ENCODE peak calls at places on chromosomes 12 and 14, in nine cellular contexts. One of them, this sample, is unnamed.

GRCh38 chr14:52913271-52913670 is 37.6 kb downstream of the FERMT2 start:
- DNase-seq in activated gamma-delta T cell treated with Interleukin-2 at 50 U/mL for 16 hours: no peak
- DNase-seq in HuH-7.5: no peak
- DNase-seq in activated CD8-positive, alpha-beta T cell treated with anti-CD3 and anti-CD28 coated beads, Interleukin-2, amount 10 ng/mL, durations not matched to agents 7 days and 5 days: no peak
- DNase-seq in DMS79 treated with DMSO at 0.1 percent for 48 hours: no peak
- DNase-seq in stimulated activated CD8-positive, alpha-beta memory T cell treated with anti-CD3 and anti-CD28 coated beads, Interleukin-15, amount 100 ng/mL, for 24 hours: no peak
- DNase-seq in mammary epithelial cell: no peak
- DNase-seq in HT1080: no peak
- DNase-seq in AG09309: no peak
- DNase-seq in this sample: peak

GRCh38 chr12:112107728-112108447 is 695 bp downstream of the NAA25 start:
- DNase-seq in activated gamma-delta T cell treated with Interleukin-2 at 50 U/mL for 16 hours: no peak
- DNase-seq in HuH-7.5: no peak
- DNase-seq in activated CD8-positive, alpha-beta T cell treated with anti-CD3 and anti-CD28 coated beads, Interleukin-2, amount 10 ng/mL, durations not matched to agents 7 days and 5 days: peak
- DNase-seq in DMS79 treated with DMSO at 0.1 percent for 48 hours: no peak
- DNase-seq in stimulated activated CD8-positive, alpha-beta memory T cell treated with anti-CD3 and anti-CD28 coated beads, Interleukin-15, amount 100 ng/mL, for 24 hours: no peak
- DNase-seq in mammary epithelial cell: no peak
- DNase-seq in HT1080: peak
- DNase-seq in AG09309: no peak
- DNase-seq in this sample: peak

GRCh38 chr12:10075451-10075850 is 23.3 kb downstream of the CLEC1A start:
- DNase-seq in activated gamma-delta T cell treated with Interleukin-2 at 50 U/mL for 16 hours: no peak
- DNase-seq in HuH-7.5: no peak
- DNase-seq in activated CD8-positive, alpha-beta T cell treated with anti-CD3 and anti-CD28 coated beads, Interleukin-2, amount 10 ng/mL, durations not matched to agents 7 days and 5 days: no peak
- DNase-seq in DMS79 treated with DMSO at 0.1 percent for 48 hours: no peak
- DNase-seq in stimulated activated CD8-positive, alpha-beta memory T cell treated with anti-CD3 and anti-CD28 coated beads, Interleukin-15, amount 100 ng/mL, for 24 hours: no peak
- DNase-seq in mammary epithelial cell: no peak
- DNase-seq in HT1080: no peak
- DNase-seq in AG09309: no peak
- DNase-seq in this sample: no peak

GRCh38 chr14:54329082-54329695 is 67.6 kb upstream of the CDKN3 start:
- DNase-seq in activated gamma-delta T cell treated with Interleukin-2 at 50 U/mL for 16 hours: no peak
- DNase-seq in HuH-7.5: peak
- DNase-seq in activated CD8-positive, alpha-beta T cell treated with anti-CD3 and anti-CD28 coated beads, Interleukin-2, amount 10 ng/mL, durations not matched to agents 7 days and 5 days: peak
- DNase-seq in DMS79 treated with DMSO at 0.1 percent for 48 hours: no peak
- DNase-seq in stimulated activated CD8-positive, alpha-beta memory T cell treated with anti-CD3 and anti-CD28 coated beads, Interleukin-15, amount 100 ng/mL, for 24 hours: no peak
- DNase-seq in mammary epithelial cell: peak
- DNase-seq in HT1080: peak
- DNase-seq in AG09309: peak
- DNase-seq in this sample: peak

GRCh38 chr14:56297449-56297848 is 179.2 kb downstream of the PELI2 start:
- DNase-seq in activated gamma-delta T cell treated with Interleukin-2 at 50 U/mL for 16 hours: no peak
- DNase-seq in HuH-7.5: no peak
- DNase-seq in activated CD8-positive, alpha-beta T cell treated with anti-CD3 and anti-CD28 coated beads, Interleukin-2, amount 10 ng/mL, durations not matched to agents 7 days and 5 days: no peak
- DNase-seq in DMS79 treated with DMSO at 0.1 percent for 48 hours: no peak
- DNase-seq in stimulated activated CD8-positive, alpha-beta memory T cell treated with anti-CD3 and anti-CD28 coated beads, Interleukin-15, amount 100 ng/mL, for 24 hours: no peak
- DNase-seq in mammary epithelial cell: no peak
- DNase-seq in HT1080: no peak
- DNase-seq in AG09309: no peak
- DNase-seq in this sample: no peak

GRCh38 chr14:33567736-33568124 is 383.1 kb downstream of the EGLN3 start:
- DNase-seq in activated gamma-delta T cell treated with Interleukin-2 at 50 U/mL for 16 hours: no peak
- DNase-seq in HuH-7.5: no peak
- DNase-seq in activated CD8-positive, alpha-beta T cell treated with anti-CD3 and anti-CD28 coated beads, Interleukin-2, amount 10 ng/mL, durations not matched to agents 7 days and 5 days: no peak
- DNase-seq in DMS79 treated with DMSO at 0.1 percent for 48 hours: no peak
- DNase-seq in stimulated activated CD8-positive, alpha-beta memory T cell treated with anti-CD3 and anti-CD28 coated beads, Interleukin-15, amount 100 ng/mL, for 24 hours: no peak
- DNase-seq in mammary epithelial cell: no peak
- DNase-seq in HT1080: no peak
- DNase-seq in AG09309: no peak
- DNase-seq in this sample: peak

GRCh38 chr12:115840159-115840558 is 437.3 kb downstream of the MED13L start:
- DNase-seq in activated gamma-delta T cell treated with Interleukin-2 at 50 U/mL for 16 hours: no peak
- DNase-seq in HuH-7.5: peak
- DNase-seq in activated CD8-positive, alpha-beta T cell treated with anti-CD3 and anti-CD28 coated beads, Interleukin-2, amount 10 ng/mL, durations not matched to agents 7 days and 5 days: no peak
- DNase-seq in DMS79 treated with DMSO at 0.1 percent for 48 hours: no peak
- DNase-seq in stimulated activated CD8-positive, alpha-beta memory T cell treated with anti-CD3 and anti-CD28 coated beads, Interleukin-15, amount 100 ng/mL, for 24 hours: no peak
- DNase-seq in mammary epithelial cell: no peak
- DNase-seq in HT1080: peak
- DNase-seq in AG09309: no peak
- DNase-seq in this sample: no peak

GRCh38 chr12:79300199-79300568 is 390.6 kb downstream of the PAWR start:
- DNase-seq in activated gamma-delta T cell treated with Interleukin-2 at 50 U/mL for 16 hours: no peak
- DNase-seq in HuH-7.5: peak
- DNase-seq in activated CD8-positive, alpha-beta T cell treated with anti-CD3 and anti-CD28 coated beads, Interleukin-2, amount 10 ng/mL, durations not matched to agents 7 days and 5 days: no peak
- DNase-seq in DMS79 treated with DMSO at 0.1 percent for 48 hours: no peak
- DNase-seq in stimulated activated CD8-positive, alpha-beta memory T cell treated with anti-CD3 and anti-CD28 coated beads, Interleukin-15, amount 100 ng/mL, for 24 hours: no peak
- DNase-seq in mammary epithelial cell: no peak
- DNase-seq in HT1080: no peak
- DNase-seq in AG09309: no peak
- DNase-seq in this sample: peak

GRCh38 chr12:75208851-75209781 is 523 bp downstream of the KCNC2 start:
- DNase-seq in activated gamma-delta T cell treated with Interleukin-2 at 50 U/mL for 16 hours: no peak
- DNase-seq in HuH-7.5: peak
- DNase-seq in activated CD8-positive, alpha-beta T cell treated with anti-CD3 and anti-CD28 coated beads, Interleukin-2, amount 10 ng/mL, durations not matched to agents 7 days and 5 days: peak
- DNase-seq in DMS79 treated with DMSO at 0.1 percent for 48 hours: peak
- DNase-seq in stimulated activated CD8-positive, alpha-beta memory T cell treated with anti-CD3 and anti-CD28 coated beads, Interleukin-15, amount 100 ng/mL, for 24 hours: no peak
- DNase-seq in mammary epithelial cell: peak
- DNase-seq in HT1080: peak
- DNase-seq in AG09309: no peak
- DNase-seq in this sample: peak

GRCh38 chr12:94644622-94645021 is 5.7 kb downstream of the TMCC3 start:
- DNase-seq in activated gamma-delta T cell treated with Interleukin-2 at 50 U/mL for 16 hours: no peak
- DNase-seq in HuH-7.5: no peak
- DNase-seq in activated CD8-positive, alpha-beta T cell treated with anti-CD3 and anti-CD28 coated beads, Interleukin-2, amount 10 ng/mL, durations not matched to agents 7 days and 5 days: no peak
- DNase-seq in DMS79 treated with DMSO at 0.1 percent for 48 hours: peak
- DNase-seq in stimulated activated CD8-positive, alpha-beta memory T cell treated with anti-CD3 and anti-CD28 coated beads, Interleukin-15, amount 100 ng/mL, for 24 hours: no peak
- DNase-seq in mammary epithelial cell: peak
- DNase-seq in HT1080: peak
- DNase-seq in AG09309: peak
- DNase-seq in this sample: peak

GRCh38 chr12:6285532-6286306 is 24.8 kb upstream of the PLEKHG6 start:
- DNase-seq in activated gamma-delta T cell treated with Interleukin-2 at 50 U/mL for 16 hours: no peak
- DNase-seq in HuH-7.5: no peak
- DNase-seq in activated CD8-positive, alpha-beta T cell treated with anti-CD3 and anti-CD28 coated beads, Interleukin-2, amount 10 ng/mL, durations not matched to agents 7 days and 5 days: no peak
- DNase-seq in DMS79 treated with DMSO at 0.1 percent for 48 hours: no peak
- DNase-seq in stimulated activated CD8-positive, alpha-beta memory T cell treated with anti-CD3 and anti-CD28 coated beads, Interleukin-15, amount 100 ng/mL, for 24 hours: no peak
- DNase-seq in mammary epithelial cell: peak
- DNase-seq in HT1080: no peak
- DNase-seq in AG09309: no peak
- DNase-seq in this sample: peak

GRCh38 chr14:58605465-58605864 is 32.3 kb upstream of the DACT1 start:
- DNase-seq in activated gamma-delta T cell treated with Interleukin-2 at 50 U/mL for 16 hours: no peak
- DNase-seq in HuH-7.5: no peak
- DNase-seq in activated CD8-positive, alpha-beta T cell treated with anti-CD3 and anti-CD28 coated beads, Interleukin-2, amount 10 ng/mL, durations not matched to agents 7 days and 5 days: no peak
- DNase-seq in DMS79 treated with DMSO at 0.1 percent for 48 hours: no peak
- DNase-seq in stimulated activated CD8-positive, alpha-beta memory T cell treated with anti-CD3 and anti-CD28 coated beads, Interleukin-15, amount 100 ng/mL, for 24 hours: no peak
- DNase-seq in mammary epithelial cell: no peak
- DNase-seq in HT1080: no peak
- DNase-seq in AG09309: no peak
- DNase-seq in this sample: no peak

GRCh38 chr12:131525795-131526508 is 184.9 kb upstream of the SFSWAP start:
- DNase-seq in activated gamma-delta T cell treated with Interleukin-2 at 50 U/mL for 16 hours: no peak
- DNase-seq in HuH-7.5: no peak
- DNase-seq in activated CD8-positive, alpha-beta T cell treated with anti-CD3 and anti-CD28 coated beads, Interleukin-2, amount 10 ng/mL, durations not matched to agents 7 days and 5 days: no peak
- DNase-seq in DMS79 treated with DMSO at 0.1 percent for 48 hours: no peak
- DNase-seq in stimulated activated CD8-positive, alpha-beta memory T cell treated with anti-CD3 and anti-CD28 coated beads, Interleukin-15, amount 100 ng/mL, for 24 hours: no peak
- DNase-seq in mammary epithelial cell: no peak
- DNase-seq in HT1080: no peak
- DNase-seq in AG09309: no peak
- DNase-seq in this sample: no peak

GRCh38 chr14:104140463-104141331 is 2.3 kb downstream of the KIF26A start:
- DNase-seq in activated gamma-delta T cell treated with Interleukin-2 at 50 U/mL for 16 hours: no peak
- DNase-seq in HuH-7.5: no peak
- DNase-seq in activated CD8-positive, alpha-beta T cell treated with anti-CD3 and anti-CD28 coated beads, Interleukin-2, amount 10 ng/mL, durations not matched to agents 7 days and 5 days: no peak
- DNase-seq in DMS79 treated with DMSO at 0.1 percent for 48 hours: no peak
- DNase-seq in stimulated activated CD8-positive, alpha-beta memory T cell treated with anti-CD3 and anti-CD28 coated beads, Interleukin-15, amount 100 ng/mL, for 24 hours: no peak
- DNase-seq in mammary epithelial cell: no peak
- DNase-seq in HT1080: no peak
- DNase-seq in AG09309: no peak
- DNase-seq in this sample: no peak

GRCh38 chr12:6041891-6042290 is 82.6 kb downstream of the VWF start:
- DNase-seq in activated gamma-delta T cell treated with Interleukin-2 at 50 U/mL for 16 hours: no peak
- DNase-seq in HuH-7.5: no peak
- DNase-seq in activated CD8-positive, alpha-beta T cell treated with anti-CD3 and anti-CD28 coated beads, Interleukin-2, amount 10 ng/mL, durations not matched to agents 7 days and 5 days: no peak
- DNase-seq in DMS79 treated with DMSO at 0.1 percent for 48 hours: no peak
- DNase-seq in stimulated activated CD8-positive, alpha-beta memory T cell treated with anti-CD3 and anti-CD28 coated beads, Interleukin-15, amount 100 ng/mL, for 24 hours: no peak
- DNase-seq in mammary epithelial cell: no peak
- DNase-seq in HT1080: no peak
- DNase-seq in AG09309: no peak
- DNase-seq in this sample: no peak

GRCh38 chr14:55546212-55546874 is 33.7 kb upstream of the KTN1 start:
- DNase-seq in activated gamma-delta T cell treated with Interleukin-2 at 50 U/mL for 16 hours: no peak
- DNase-seq in HuH-7.5: no peak
- DNase-seq in activated CD8-positive, alpha-beta T cell treated with anti-CD3 and anti-CD28 coated beads, Interleukin-2, amount 10 ng/mL, durations not matched to agents 7 days and 5 days: no peak
- DNase-seq in DMS79 treated with DMSO at 0.1 percent for 48 hours: no peak
- DNase-seq in stimulated activated CD8-positive, alpha-beta memory T cell treated with anti-CD3 and anti-CD28 coated beads, Interleukin-15, amount 100 ng/mL, for 24 hours: no peak
- DNase-seq in mammary epithelial cell: no peak
- DNase-seq in HT1080: no peak
- DNase-seq in AG09309: no peak
- DNase-seq in this sample: no peak

GRCh38 chr12:3313655-3314305 is 177.2 kb upstream of the PRMT8 start:
- DNase-seq in activated gamma-delta T cell treated with Interleukin-2 at 50 U/mL for 16 hours: no peak
- DNase-seq in HuH-7.5: peak
- DNase-seq in activated CD8-positive, alpha-beta T cell treated with anti-CD3 and anti-CD28 coated beads, Interleukin-2, amount 10 ng/mL, durations not matched to agents 7 days and 5 days: peak
- DNase-seq in DMS79 treated with DMSO at 0.1 percent for 48 hours: peak
- DNase-seq in stimulated activated CD8-positive, alpha-beta memory T cell treated with anti-CD3 and anti-CD28 coated beads, Interleukin-15, amount 100 ng/mL, for 24 hours: no peak
- DNase-seq in mammary epithelial cell: no peak
- DNase-seq in HT1080: no peak
- DNase-seq in AG09309: no peak
- DNase-seq in this sample: peak

GRCh38 chr14:89393346-89393745 is 23.7 kb downstream of the FOXN3 start:
- DNase-seq in activated gamma-delta T cell treated with Interleukin-2 at 50 U/mL for 16 hours: no peak
- DNase-seq in HuH-7.5: no peak
- DNase-seq in activated CD8-positive, alpha-beta T cell treated with anti-CD3 and anti-CD28 coated beads, Interleukin-2, amount 10 ng/mL, durations not matched to agents 7 days and 5 days: no peak
- DNase-seq in DMS79 treated with DMSO at 0.1 percent for 48 hours: no peak
- DNase-seq in stimulated activated CD8-positive, alpha-beta memory T cell treated with anti-CD3 and anti-CD28 coated beads, Interleukin-15, amount 100 ng/mL, for 24 hours: no peak
- DNase-seq in mammary epithelial cell: no peak
- DNase-seq in HT1080: no peak
- DNase-seq in AG09309: no peak
- DNase-seq in this sample: no peak

GRCh38 chr12:105474672-105475071 is 144.2 kb downstream of the C12orf75 start:
- DNase-seq in activated gamma-delta T cell treated with Interleukin-2 at 50 U/mL for 16 hours: no peak
- DNase-seq in HuH-7.5: no peak
- DNase-seq in activated CD8-positive, alpha-beta T cell treated with anti-CD3 and anti-CD28 coated beads, Interleukin-2, amount 10 ng/mL, durations not matched to agents 7 days and 5 days: no peak
- DNase-seq in DMS79 treated with DMSO at 0.1 percent for 48 hours: no peak
- DNase-seq in stimulated activated CD8-positive, alpha-beta memory T cell treated with anti-CD3 and anti-CD28 coated beads, Interleukin-15, amount 100 ng/mL, for 24 hours: no peak
- DNase-seq in mammary epithelial cell: peak
- DNase-seq in HT1080: peak
- DNase-seq in AG09309: no peak
- DNase-seq in this sample: peak

GRCh38 chr14:102140027-102140749 is 491 bp downstream of the WDR20 start:
- DNase-seq in activated gamma-delta T cell treated with Interleukin-2 at 50 U/mL for 16 hours: peak
- DNase-seq in HuH-7.5: peak
- DNase-seq in activated CD8-positive, alpha-beta T cell treated with anti-CD3 and anti-CD28 coated beads, Interleukin-2, amount 10 ng/mL, durations not matched to agents 7 days and 5 days: peak
- DNase-seq in DMS79 treated with DMSO at 0.1 percent for 48 hours: peak
- DNase-seq in stimulated activated CD8-positive, alpha-beta memory T cell treated with anti-CD3 and anti-CD28 coated beads, Interleukin-15, amount 100 ng/mL, for 24 hours: peak
- DNase-seq in mammary epithelial cell: peak
- DNase-seq in HT1080: peak
- DNase-seq in AG09309: no peak
- DNase-seq in this sample: peak

GRCh38 chr12:49911213-49911605 is 7.5 kb upstream of the FAIM2 start:
- DNase-seq in activated gamma-delta T cell treated with Interleukin-2 at 50 U/mL for 16 hours: no peak
- DNase-seq in HuH-7.5: no peak
- DNase-seq in activated CD8-positive, alpha-beta T cell treated with anti-CD3 and anti-CD28 coated beads, Interleukin-2, amount 10 ng/mL, durations not matched to agents 7 days and 5 days: no peak
- DNase-seq in DMS79 treated with DMSO at 0.1 percent for 48 hours: no peak
- DNase-seq in stimulated activated CD8-positive, alpha-beta memory T cell treated with anti-CD3 and anti-CD28 coated beads, Interleukin-15, amount 100 ng/mL, for 24 hours: no peak
- DNase-seq in mammary epithelial cell: no peak
- DNase-seq in HT1080: no peak
- DNase-seq in AG09309: no peak
- DNase-seq in this sample: no peak

GRCh38 chr12:28782812-28783211 is 366.3 kb upstream of the FAR2 start:
- DNase-seq in activated gamma-delta T cell treated with Interleukin-2 at 50 U/mL for 16 hours: no peak
- DNase-seq in HuH-7.5: no peak
- DNase-seq in activated CD8-positive, alpha-beta T cell treated with anti-CD3 and anti-CD28 coated beads, Interleukin-2, amount 10 ng/mL, durations not matched to agents 7 days and 5 days: no peak
- DNase-seq in DMS79 treated with DMSO at 0.1 percent for 48 hours: no peak
- DNase-seq in stimulated activated CD8-positive, alpha-beta memory T cell treated with anti-CD3 and anti-CD28 coated beads, Interleukin-15, amount 100 ng/mL, for 24 hours: no peak
- DNase-seq in mammary epithelial cell: no peak
- DNase-seq in HT1080: no peak
- DNase-seq in AG09309: no peak
- DNase-seq in this sample: no peak

GRCh38 chr14:32985881-32986280 is 47.2 kb downstream of the NPAS3 start:
- DNase-seq in activated gamma-delta T cell treated with Interleukin-2 at 50 U/mL for 16 hours: no peak
- DNase-seq in HuH-7.5: no peak
- DNase-seq in activated CD8-positive, alpha-beta T cell treated with anti-CD3 and anti-CD28 coated beads, Interleukin-2, amount 10 ng/mL, durations not matched to agents 7 days and 5 days: no peak
- DNase-seq in DMS79 treated with DMSO at 0.1 percent for 48 hours: no peak
- DNase-seq in stimulated activated CD8-positive, alpha-beta memory T cell treated with anti-CD3 and anti-CD28 coated beads, Interleukin-15, amount 100 ng/mL, for 24 hours: no peak
- DNase-seq in mammary epithelial cell: no peak
- DNase-seq in HT1080: no peak
- DNase-seq in AG09309: no peak
- DNase-seq in this sample: no peak

GRCh38 chr14:23171251-23171975 is 12.0 kb downstream of the SLC7A8 start:
- DNase-seq in activated gamma-delta T cell treated with Interleukin-2 at 50 U/mL for 16 hours: no peak
- DNase-seq in HuH-7.5: no peak
- DNase-seq in activated CD8-positive, alpha-beta T cell treated with anti-CD3 and anti-CD28 coated beads, Interleukin-2, amount 10 ng/mL, durations not matched to agents 7 days and 5 days: no peak
- DNase-seq in DMS79 treated with DMSO at 0.1 percent for 48 hours: no peak
- DNase-seq in stimulated activated CD8-positive, alpha-beta memory T cell treated with anti-CD3 and anti-CD28 coated beads, Interleukin-15, amount 100 ng/mL, for 24 hours: no peak
- DNase-seq in mammary epithelial cell: peak
- DNase-seq in HT1080: peak
- DNase-seq in AG09309: peak
- DNase-seq in this sample: peak

GRCh38 chr12:88142610-88142991 is 494 bp downstream of the TMTC3 start:
- DNase-seq in activated gamma-delta T cell treated with Interleukin-2 at 50 U/mL for 16 hours: peak
- DNase-seq in HuH-7.5: no peak
- DNase-seq in activated CD8-positive, alpha-beta T cell treated with anti-CD3 and anti-CD28 coated beads, Interleukin-2, amount 10 ng/mL, durations not matched to agents 7 days and 5 days: peak
- DNase-seq in DMS79 treated with DMSO at 0.1 percent for 48 hours: peak
- DNase-seq in stimulated activated CD8-positive, alpha-beta memory T cell treated with anti-CD3 and anti-CD28 coated beads, Interleukin-15, amount 100 ng/mL, for 24 hours: peak
- DNase-seq in mammary epithelial cell: peak
- DNase-seq in HT1080: no peak
- DNase-seq in AG09309: no peak
- DNase-seq in this sample: peak

GRCh38 chr14:69460093-69460701 is 24.3 kb upstream of the PLEKHD1 start:
- DNase-seq in activated gamma-delta T cell treated with Interleukin-2 at 50 U/mL for 16 hours: peak
- DNase-seq in HuH-7.5: peak
- DNase-seq in activated CD8-positive, alpha-beta T cell treated with anti-CD3 and anti-CD28 coated beads, Interleukin-2, amount 10 ng/mL, durations not matched to agents 7 days and 5 days: peak
- DNase-seq in DMS79 treated with DMSO at 0.1 percent for 48 hours: peak
- DNase-seq in stimulated activated CD8-positive, alpha-beta memory T cell treated with anti-CD3 and anti-CD28 coated beads, Interleukin-15, amount 100 ng/mL, for 24 hours: no peak
- DNase-seq in mammary epithelial cell: peak
- DNase-seq in HT1080: peak
- DNase-seq in AG09309: peak
- DNase-seq in this sample: peak

GRCh38 chr12:124160102-124160501 is 134.8 kb upstream of the RFLNA start:
- DNase-seq in activated gamma-delta T cell treated with Interleukin-2 at 50 U/mL for 16 hours: no peak
- DNase-seq in HuH-7.5: no peak
- DNase-seq in activated CD8-positive, alpha-beta T cell treated with anti-CD3 and anti-CD28 coated beads, Interleukin-2, amount 10 ng/mL, durations not matched to agents 7 days and 5 days: no peak
- DNase-seq in DMS79 treated with DMSO at 0.1 percent for 48 hours: no peak
- DNase-seq in stimulated activated CD8-positive, alpha-beta memory T cell treated with anti-CD3 and anti-CD28 coated beads, Interleukin-15, amount 100 ng/mL, for 24 hours: no peak
- DNase-seq in mammary epithelial cell: no peak
- DNase-seq in HT1080: no peak
- DNase-seq in AG09309: no peak
- DNase-seq in this sample: peak

GRCh38 chr14:36942522-36943245 is 229.7 kb downstream of the SLC25A21 start:
- DNase-seq in activated gamma-delta T cell treated with Interleukin-2 at 50 U/mL for 16 hours: no peak
- DNase-seq in HuH-7.5: no peak
- DNase-seq in activated CD8-positive, alpha-beta T cell treated with anti-CD3 and anti-CD28 coated beads, Interleukin-2, amount 10 ng/mL, durations not matched to agents 7 days and 5 days: no peak
- DNase-seq in DMS79 treated with DMSO at 0.1 percent for 48 hours: peak
- DNase-seq in stimulated activated CD8-positive, alpha-beta memory T cell treated with anti-CD3 and anti-CD28 coated beads, Interleukin-15, amount 100 ng/mL, for 24 hours: no peak
- DNase-seq in mammary epithelial cell: peak
- DNase-seq in HT1080: peak
- DNase-seq in AG09309: no peak
- DNase-seq in this sample: peak

GRCh38 chr14:21072102-21072501 is 2.0 kb downstream of the ARHGEF40 start:
- DNase-seq in activated gamma-delta T cell treated with Interleukin-2 at 50 U/mL for 16 hours: no peak
- DNase-seq in HuH-7.5: no peak
- DNase-seq in activated CD8-positive, alpha-beta T cell treated with anti-CD3 and anti-CD28 coated beads, Interleukin-2, amount 10 ng/mL, durations not matched to agents 7 days and 5 days: no peak
- DNase-seq in DMS79 treated with DMSO at 0.1 percent for 48 hours: no peak
- DNase-seq in stimulated activated CD8-positive, alpha-beta memory T cell treated with anti-CD3 and anti-CD28 coated beads, Interleukin-15, amount 100 ng/mL, for 24 hours: no peak
- DNase-seq in mammary epithelial cell: no peak
- DNase-seq in HT1080: peak
- DNase-seq in AG09309: no peak
- DNase-seq in this sample: peak

GRCh38 chr14:92865674-92866073 is 57.3 kb upstream of the CHGA start:
- DNase-seq in activated gamma-delta T cell treated with Interleukin-2 at 50 U/mL for 16 hours: no peak
- DNase-seq in HuH-7.5: no peak
- DNase-seq in activated CD8-positive, alpha-beta T cell treated with anti-CD3 and anti-CD28 coated beads, Interleukin-2, amount 10 ng/mL, durations not matched to agents 7 days and 5 days: no peak
- DNase-seq in DMS79 treated with DMSO at 0.1 percent for 48 hours: no peak
- DNase-seq in stimulated activated CD8-positive, alpha-beta memory T cell treated with anti-CD3 and anti-CD28 coated beads, Interleukin-15, amount 100 ng/mL, for 24 hours: no peak
- DNase-seq in mammary epithelial cell: no peak
- DNase-seq in HT1080: no peak
- DNase-seq in AG09309: no peak
- DNase-seq in this sample: no peak

GRCh38 chr14:39548358-39548757 is 116.1 kb upstream of the FBXO33 start:
- DNase-seq in activated gamma-delta T cell treated with Interleukin-2 at 50 U/mL for 16 hours: no peak
- DNase-seq in HuH-7.5: no peak
- DNase-seq in activated CD8-positive, alpha-beta T cell treated with anti-CD3 and anti-CD28 coated beads, Interleukin-2, amount 10 ng/mL, durations not matched to agents 7 days and 5 days: no peak
- DNase-seq in DMS79 treated with DMSO at 0.1 percent for 48 hours: no peak
- DNase-seq in stimulated activated CD8-positive, alpha-beta memory T cell treated with anti-CD3 and anti-CD28 coated beads, Interleukin-15, amount 100 ng/mL, for 24 hours: no peak
- DNase-seq in mammary epithelial cell: no peak
- DNase-seq in HT1080: no peak
- DNase-seq in AG09309: no peak
- DNase-seq in this sample: no peak

This sample was measured in EH.